ENCODE peak calls at places on chromosomes 13 and 19, in nine cellular contexts. J is lower leg skin; O is hepatic stellate cell; Q is stimulated activated naive CD4-positive, alpha-beta T cell; B is SK-N-MC; L is stomach; A is stimulated activated CD4-positive, alpha-beta T cell treated with anti-CD3 and anti-CD28 coated beads, Interleukin-1b, Interleukin-23, amount 100 ng/mL, for 24 hours; I is DMS153; E is hippocampal formation. X is an unnamed sample.

GRCh38 chr19:40229484-40229883 is 3.0 kb upstream of the CCNP start:
- DNase-seq in J (no peak), O (peak), Q (no peak), B (no peak), L (no peak), A (no peak), I (no peak), E (no peak), X (no peak)

GRCh38 chr19:13823901-13824300 is 28.7 kb downstream of the ZSWIM4 start:
- DNase-seq in J (no peak), O (no peak), Q (no peak), B (no peak), L (no peak), A (no peak), I (no peak), E (no peak), X (no peak)

GRCh38 chr19:15913384-15913783 is 15.5 kb upstream of the CYP4F2 start:
- DNase-seq in J (no peak), O (no peak), Q (no peak), B (no peak), L (peak), A (no peak), I (no peak), E (no peak), X (no peak)

GRCh38 chr19:38713227-38713649 is 31.0 kb downstream of the CAPN12 start:
- DNase-seq in J (no peak), O (no peak), Q (no peak), B (no peak), L (peak), A (no peak), I (no peak), E (no peak), X (no peak)

GRCh38 chr19:6551607-6552450 is 21.0 kb downstream of the TNFSF9 start:
- DNase-seq in J (no peak), O (no peak), Q (peak), B (no peak), L (no peak), A (no peak), I (no peak), E (no peak), X (peak)

GRCh38 chr13:44713793-44714469 is 137.8 kb upstream of the TSC22D1 start:
- DNase-seq in J (no peak), O (peak), Q (no peak), B (no peak), L (no peak), A (no peak), I (no peak), E (no peak), X (no peak)

GRCh38 chr13:51475727-51476521 is 23.1 kb upstream of the INTS6 start:
- DNase-seq in J (no peak), O (no peak), Q (no peak), B (no peak), L (no peak), A (no peak), I (no peak), E (no peak), X (no peak)

GRCh38 chr19:35176183-35176570 is 21.6 kb downstream of the FXYD5 start:
- DNase-seq in J (peak), O (no peak), Q (no peak), B (no peak), L (no peak), A (no peak), I (no peak), E (no peak), X (no peak)

GRCh38 chr13:67278230-67278629 is 48.1 kb upstream of the PCDH9 start:
- DNase-seq in J (no peak), O (no peak), Q (no peak), B (no peak), L (no peak), A (no peak), I (no peak), E (no peak), X (no peak)

GRCh38 chr19:46423194-46423593 is 5.5 kb downstream of the PNMA8C start:
- DNase-seq in J (no peak), O (no peak), Q (no peak), B (no peak), L (no peak), A (no peak), I (no peak), E (no peak), X (no peak)

GRCh38 chr13:111280666-111281577 is 39.5 kb upstream of the TEX29 start:
- DNase-seq in J (no peak), O (peak), Q (no peak), B (no peak), L (no peak), A (no peak), I (no peak), E (no peak), X (no peak)